ENCODE peak calls at places on chromosomes 12 and 14, in eight cellular contexts. H, C, W, M, L, K, O and F are unnamed samples.

GRCh38 chr14:101504096-101504948 is 57.0 kb upstream of the DIO3 start:
- DNase-seq in W (no peak), O (no peak), M (peak), H (no peak), L (no peak), C (peak), K (no peak), F (no peak)

GRCh38 chr14:104100171-104101085 is 14.9 kb downstream of the ASPG start:
- DNase-seq in C (peak), O (peak), H (peak), M (peak), W (peak), L (no peak), K (no peak), F (no peak)

GRCh38 chr12:5796171-5797091 is 148.6 kb downstream of the ANO2 start:
- DNase-seq in O (no peak), K (no peak), C (peak), W (peak), L (peak), H (peak), M (no peak), F (no peak)

GRCh38 chr12:49546481-49546880 is 7.7 kb downstream of the KCNH3 start:
- DNase-seq in W (no peak), C (no peak), L (no peak), H (no peak), O (no peak), K (no peak), M (no peak), F (no peak)

GRCh38 chr12:127832172-127832571 is 434.8 kb upstream of the TMEM132C start:
- DNase-seq in M (no peak), O (no peak), K (no peak), L (no peak), W (no peak), C (no peak), H (no peak), F (no peak)

GRCh38 chr12:128848371-128848770 is 4.9 kb upstream of the GLT1D1 start:
- DNase-seq in O (no peak), K (no peak), L (no peak), H (no peak), W (no peak), C (no peak), M (no peak), F (no peak)

GRCh38 chr14:63011609-63012008 is 33.6 kb downstream of the KCNH5 start:
- DNase-seq in C (no peak), W (no peak), K (no peak), M (no peak), L (no peak), H (no peak), O (no peak), F (no peak)

GRCh38 chr14:94239416-94239815 is 53.7 kb downstream of the SERPINA10 start:
- DNase-seq in W (no peak), L (no peak), K (no peak), H (no peak), M (no peak), C (no peak), O (no peak), F (no peak)

GRCh38 chr14:101772770-101773169 is 11.3 kb downstream of the PPP2R5C start:
- DNase-seq in L (no peak), H (no peak), O (no peak), W (no peak), M (no peak), C (no peak), K (no peak), F (no peak)

GRCh38 chr14:25048170-25049126 is 1.5 kb downstream of the STXBP6 start:
- DNase-seq in O (peak), L (no peak), W (peak), K (no peak), C (no peak), H (peak), M (no peak), F (no peak)

GRCh38 chr14:34628681-34629135 is 1.2 kb downstream of the SNX6 start:
- DNase-seq in W (peak), L (no peak), M (no peak), O (no peak), C (no peak), H (peak), K (no peak), F (no peak)

GRCh38 chr12:45726594-45727300 is 2.8 kb upstream of the ARID2 start:
- DNase-seq in O (peak), K (no peak), W (peak), M (peak), L (no peak), C (peak), H (peak), F (no peak)

GRCh38 chr12:72368719-72369505 is 96.7 kb downstream of the TRHDE start:
- DNase-seq in L (no peak), M (peak), K (no peak), H (no peak), O (no peak), C (no peak), W (no peak), F (peak)

GRCh38 chr12:49632986-49633702 is 9.8 kb downstream of the PRPF40B start:
- DNase-seq in M (no peak), W (no peak), K (no peak), L (no peak), H (no peak), C (no peak), O (no peak), F (no peak)

GRCh38 chr12:124545508-124546418 is 21.6 kb downstream of the NCOR2 start:
- DNase-seq in C (peak), O (no peak), W (no peak), K (no peak), L (no peak), M (no peak), H (peak), F (no peak)

GRCh38 chr14:54803396-54803795 is 99.2 kb downstream of the GCH1 start:
- DNase-seq in L (no peak), H (no peak), W (no peak), O (no peak), C (no peak), M (no peak), K (no peak), F (no peak)

GRCh38 chr12:124509300-124509675 is 58.1 kb downstream of the NCOR2 start:
- DNase-seq in W (no peak), M (no peak), K (no peak), C (no peak), H (no peak), L (no peak), O (no peak), F (no peak)

GRCh38 chr12:115305867-115306266 is 621.9 kb upstream of the TBX3 start:
- DNase-seq in K (no peak), M (no peak), H (no peak), L (no peak), O (no peak), W (no peak), C (no peak), F (no peak)

GRCh38 chr12:52285172-52285745 is 6.1 kb downstream of the KRT81 start:
- DNase-seq in K (no peak), M (no peak), L (no peak), C (no peak), H (no peak), W (no peak), O (no peak), F (no peak)

DNA sequence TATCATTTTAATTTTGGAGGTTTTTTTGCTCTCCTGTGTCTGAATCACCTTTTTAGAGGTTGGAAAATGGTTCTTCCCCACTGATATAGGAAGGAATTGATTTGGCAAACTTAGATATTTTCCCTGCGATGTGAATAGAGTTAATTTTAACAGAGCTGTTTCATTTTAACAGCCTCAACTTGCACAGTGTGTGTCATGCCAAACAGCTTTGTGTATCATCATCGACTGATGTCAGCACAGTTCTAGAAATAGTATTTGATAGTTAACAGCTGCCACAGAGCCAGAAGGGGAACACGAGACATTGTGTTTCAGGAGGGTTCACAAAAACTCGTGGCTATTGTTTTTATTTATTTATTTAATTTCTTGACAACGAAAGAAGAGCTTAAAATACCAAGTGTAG is 243.2 kb upstream of the FOXN3 start:
- DNase-seq in L (no peak), K (no peak), M (peak), W (no peak), O (no peak), C (no peak), H (no peak), F (no peak)
- H3K4me3 ChIP-seq in L (no peak), K (no peak), M (peak), W (peak), O (peak), C (no peak), H (no peak), F (no peak)

GRCh38 chr14:59254146-59254910 is 65.9 kb downstream of the DAAM1 start:
- DNase-seq in K (no peak), M (peak), W (peak), O (peak), L (no peak), H (no peak), C (no peak), F (peak)
- H3K4me3 ChIP-seq in K (no peak), M (no peak), W (peak), O (no peak), L (no peak), H (no peak), C (no peak), F (peak)

DNA sequence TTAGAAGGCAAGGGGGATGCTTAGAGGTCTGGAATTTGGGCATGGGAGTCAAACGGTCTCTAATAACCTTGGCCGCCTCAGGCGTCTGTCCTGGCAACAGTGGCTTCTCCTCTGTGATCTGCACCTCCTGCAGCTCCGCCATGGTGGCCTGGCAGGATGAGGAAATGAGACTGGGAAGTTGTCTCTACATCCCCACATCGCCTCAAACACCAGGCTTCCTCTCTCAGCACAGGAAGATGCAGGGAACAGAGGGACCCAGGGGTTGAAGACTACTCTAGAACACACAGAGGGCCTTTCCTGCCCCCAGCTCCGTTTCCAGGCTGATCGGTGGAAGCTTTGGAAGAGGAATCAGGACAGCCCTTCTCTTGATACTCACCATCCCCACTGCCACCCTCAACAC is 1.7 kb downstream of the NDRG2 start:
- DNase-seq in K (no peak), C (no peak), M (peak), O (no peak), W (peak), L (no peak), H (no peak), F (no peak)
- H3K4me3 ChIP-seq in K (peak), C (no peak), M (peak), O (peak), W (peak), L (no peak), H (no peak), F (no peak)

DNA sequence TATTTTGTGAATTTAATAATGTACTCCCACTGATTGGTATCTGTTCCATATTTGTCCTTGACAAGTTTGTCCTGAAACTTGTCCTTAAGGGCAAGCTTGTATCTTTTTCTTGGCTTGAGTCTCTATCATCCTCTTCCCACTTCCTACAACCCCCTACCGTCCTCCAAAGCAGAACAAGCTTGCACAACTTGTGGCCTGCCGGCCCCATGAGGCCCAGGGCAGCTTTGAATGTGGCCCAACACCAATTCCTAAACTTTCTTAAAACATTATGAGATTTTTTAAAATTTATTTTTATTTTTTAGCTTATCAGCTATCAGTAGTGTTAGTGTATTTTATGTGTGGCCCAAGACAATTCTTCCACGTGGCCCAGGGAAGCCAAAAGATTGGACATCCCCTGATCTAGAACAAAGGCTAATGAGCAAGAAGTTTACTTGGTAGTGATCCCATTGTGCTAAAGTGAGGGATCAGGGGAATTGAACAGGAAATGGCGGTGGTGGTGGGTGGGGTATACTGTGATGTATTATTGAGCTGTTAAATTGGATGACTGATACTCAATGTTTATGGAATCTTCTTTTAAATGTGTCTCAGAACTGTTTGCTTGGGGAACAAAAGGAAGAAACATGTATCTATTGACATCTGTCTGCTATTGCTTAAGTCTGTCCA is 37.8 kb downstream of the TMX1 start:
- DNase-seq in H (no peak), C (no peak), M (no peak), O (no peak), K (no peak), W (no peak), L (no peak), F (no peak)
- H3K4me3 ChIP-seq in H (no peak), C (no peak), M (no peak), O (no peak), K (no peak), W (no peak), L (no peak), F (no peak)

GRCh38 chr12:109147954-109148353 is 31.6 kb downstream of the ACACB start:
- DNase-seq in K (no peak), W (no peak), O (no peak), C (no peak), H (no peak), L (no peak), M (peak), F (no peak)
- H3K4me3 ChIP-seq in K (no peak), W (no peak), O (peak), C (no peak), H (no peak), L (no peak), M (no peak), F (no peak)

GRCh38 chr14:68135028-68135427 is 315.4 kb downstream of the RAD51B start:
- DNase-seq in W (no peak), C (no peak), O (no peak), H (no peak), L (no peak), M (no peak), K (no peak), F (no peak)
- H3K4me3 ChIP-seq in W (no peak), C (no peak), O (no peak), H (no peak), L (no peak), M (no peak), K (no peak), F (no peak)

DNA sequence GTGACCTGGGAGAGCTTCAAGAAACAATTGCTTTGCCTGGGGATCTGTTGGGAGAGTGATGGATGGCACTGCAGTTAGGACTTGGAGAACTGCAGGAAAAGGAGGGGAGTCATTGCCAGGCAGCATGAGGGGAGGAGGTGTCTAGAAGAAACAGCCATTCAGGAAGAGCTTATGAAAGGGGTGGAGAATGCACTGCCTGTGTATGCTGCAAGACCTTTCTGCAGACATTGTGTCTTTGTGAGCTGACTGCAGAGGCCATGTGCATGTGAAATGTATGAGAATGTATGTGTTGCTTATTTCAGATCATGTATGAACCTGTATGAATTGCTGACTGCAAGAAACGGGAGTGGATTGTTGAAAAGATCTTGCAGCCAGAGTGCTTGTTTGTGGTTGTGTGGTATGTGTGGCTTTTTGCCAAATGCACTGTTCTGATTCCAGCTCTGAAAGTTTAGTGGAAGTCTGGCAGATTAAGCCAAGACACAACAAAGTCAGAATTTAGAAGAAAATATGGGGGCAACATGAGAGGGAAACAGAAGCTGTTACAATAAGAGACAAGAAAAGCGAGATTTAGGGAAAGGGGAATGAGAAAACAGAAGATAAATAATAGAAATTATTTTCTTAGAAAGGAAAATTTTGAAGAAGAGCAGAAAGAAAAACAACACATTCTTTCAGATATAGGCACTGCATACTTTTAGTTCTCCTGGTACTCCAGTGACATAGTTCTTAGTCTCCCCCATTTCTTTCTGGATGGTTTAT is 9.8 kb upstream of the RIMKLB start:
- DNase-seq in L (no peak), M (no peak), H (no peak), C (no peak), K (no peak), O (peak), W (no peak), F (peak)
- H3K4me3 ChIP-seq in L (no peak), M (no peak), H (no peak), C (no peak), K (no peak), O (no peak), W (no peak), F (no peak)

DNA sequence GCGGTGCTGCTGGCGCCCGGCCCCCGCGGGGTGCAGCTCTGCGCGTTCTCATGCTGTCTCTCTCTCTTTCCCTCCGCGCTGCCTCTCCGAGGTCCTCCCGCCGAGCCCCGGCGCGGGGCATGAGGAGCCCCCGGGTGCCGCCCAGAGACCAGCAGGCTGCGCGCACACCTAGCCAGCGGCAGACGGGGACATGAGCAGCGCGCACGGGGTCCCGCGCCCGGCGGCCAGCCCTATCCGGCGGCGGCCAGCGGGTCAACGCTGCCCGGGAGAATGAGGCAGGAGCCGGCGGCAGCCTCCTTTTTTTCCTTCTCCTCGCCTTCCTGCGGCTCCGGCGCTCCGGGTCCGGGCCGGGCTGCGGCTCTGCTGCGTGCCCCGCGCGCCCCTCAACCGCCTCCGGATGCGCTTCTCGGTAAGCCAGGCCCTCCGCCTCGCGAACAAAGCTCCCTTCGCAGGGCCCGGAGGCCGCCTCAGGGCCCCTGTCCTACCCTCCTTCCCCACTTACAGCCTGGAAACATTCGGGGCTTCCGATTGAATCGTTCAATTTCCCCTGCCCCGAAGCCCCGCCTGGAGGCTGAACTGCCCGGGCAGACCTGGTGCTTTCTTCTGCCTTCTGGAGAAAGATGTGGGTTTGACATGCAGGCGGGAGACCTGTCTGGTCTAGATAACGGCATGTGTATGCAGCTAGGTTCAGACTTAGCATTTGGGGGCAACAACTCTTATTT is at the start of gene TUNAR:
- DNase-seq in C (no peak), W (no peak), H (no peak), M (no peak), O (no peak), L (peak), K (no peak), F (no peak)
- H3K4me3 ChIP-seq in C (peak), W (peak), H (no peak), M (peak), O (peak), L (peak), K (peak), F (no peak)

GRCh38 chr14:50775357-50775756 is 55.6 kb downstream of the NIN start:
- DNase-seq in W (no peak), K (no peak), C (no peak), M (no peak), L (no peak), O (no peak), H (no peak), F (no peak)
- H3K4me3 ChIP-seq in W (no peak), K (no peak), C (peak), M (no peak), L (no peak), O (no peak), H (no peak), F (no peak)